ENCODE peak calls at places on chromosomes 1 and 21, in seven cellular contexts. One of them, this sample, is unnamed.

GRCh38 chr1:201324306-201324705 is 41.0 kb downstream of the PKP1 start:
- DNase-seq in activated CD8-positive, alpha-beta memory T cell treated with anti-CD3 and anti-CD28 coated beads, Interleukin-2, amount 50 U/mL, for 4 hours: no peak
- DNase-seq in mucosa of gallbladder: no peak
- DNase-seq in HuH-7.5: no peak
- DNase-seq in SK-N-DZ: no peak
- DNase-seq in heart right ventricle: no peak
- DNase-seq in retina: no peak
- DNase-seq in this sample: no peak

GRCh38 chr1:227268943-227269342 is 49.3 kb downstream of the CDC42BPA start:
- DNase-seq in heart right ventricle: no peak
- DNase-seq in SK-N-DZ: no peak
- DNase-seq in retina: no peak
- DNase-seq in HuH-7.5: peak; percentile 14
- DNase-seq in activated CD8-positive, alpha-beta memory T cell treated with anti-CD3 and anti-CD28 coated beads, Interleukin-2, amount 50 U/mL, for 4 hours: no peak
- DNase-seq in mucosa of gallbladder: no peak
- DNase-seq in this sample: no peak

GRCh38 chr21:22106720-22107410 is 1108.7 kb downstream of the NCAM2 start:
- DNase-seq in mucosa of gallbladder: no peak
- DNase-seq in activated CD8-positive, alpha-beta memory T cell treated with anti-CD3 and anti-CD28 coated beads, Interleukin-2, amount 50 U/mL, for 4 hours: no peak
- DNase-seq in retina: no peak
- DNase-seq in heart right ventricle: no peak
- DNase-seq in HuH-7.5: no peak
- DNase-seq in SK-N-DZ: no peak
- DNase-seq in this sample: no peak

GRCh38 chr21:34890724-34891609 is 158.1 kb downstream of the RUNX1 start:
- DNase-seq in mucosa of gallbladder: no peak
- DNase-seq in retina: peak; percentile 81
- DNase-seq in SK-N-DZ: no peak
- DNase-seq in HuH-7.5: peak; percentile 18
- DNase-seq in activated CD8-positive, alpha-beta memory T cell treated with anti-CD3 and anti-CD28 coated beads, Interleukin-2, amount 50 U/mL, for 4 hours: peak; percentile 22
- DNase-seq in heart right ventricle: no peak
- DNase-seq in this sample: peak; percentile 70

GRCh38 chr1:111811891-111812290 is 56.2 kb downstream of the DDX20 start:
- DNase-seq in heart right ventricle: no peak
- DNase-seq in activated CD8-positive, alpha-beta memory T cell treated with anti-CD3 and anti-CD28 coated beads, Interleukin-2, amount 50 U/mL, for 4 hours: no peak
- DNase-seq in SK-N-DZ: no peak
- DNase-seq in mucosa of gallbladder: no peak
- DNase-seq in retina: no peak
- DNase-seq in HuH-7.5: no peak
- DNase-seq in this sample: no peak

GRCh38 chr1:6517435-6517851 is 26.0 kb upstream of the PLEKHG5 start:
- DNase-seq in heart right ventricle: no peak
- DNase-seq in HuH-7.5: no peak
- DNase-seq in retina: no peak
- DNase-seq in mucosa of gallbladder: no peak
- DNase-seq in activated CD8-positive, alpha-beta memory T cell treated with anti-CD3 and anti-CD28 coated beads, Interleukin-2, amount 50 U/mL, for 4 hours: no peak
- DNase-seq in SK-N-DZ: no peak
- DNase-seq in this sample: peak; percentile 42

GRCh38 chr1:15005116-15005515 is 148.4 kb upstream of the TMEM51 start:
- DNase-seq in retina: no peak
- DNase-seq in mucosa of gallbladder: no peak
- DNase-seq in SK-N-DZ: no peak
- DNase-seq in heart right ventricle: no peak
- DNase-seq in HuH-7.5: no peak
- DNase-seq in activated CD8-positive, alpha-beta memory T cell treated with anti-CD3 and anti-CD28 coated beads, Interleukin-2, amount 50 U/mL, for 4 hours: no peak
- DNase-seq in this sample: no peak

GRCh38 chr1:15765495-15766194 is 7.0 kb downstream of the FBLIM1 start:
- DNase-seq in retina: no peak
- DNase-seq in activated CD8-positive, alpha-beta memory T cell treated with anti-CD3 and anti-CD28 coated beads, Interleukin-2, amount 50 U/mL, for 4 hours: no peak
- DNase-seq in SK-N-DZ: no peak
- DNase-seq in HuH-7.5: no peak
- DNase-seq in mucosa of gallbladder: no peak
- DNase-seq in heart right ventricle: no peak
- DNase-seq in this sample: peak; percentile 42

GRCh38 chr1:193406901-193407300 is 220.5 kb upstream of the B3GALT2 start:
- DNase-seq in activated CD8-positive, alpha-beta memory T cell treated with anti-CD3 and anti-CD28 coated beads, Interleukin-2, amount 50 U/mL, for 4 hours: no peak
- DNase-seq in SK-N-DZ: peak; percentile 26
- DNase-seq in heart right ventricle: no peak
- DNase-seq in mucosa of gallbladder: no peak
- DNase-seq in retina: no peak
- DNase-seq in HuH-7.5: no peak
- DNase-seq in this sample: peak; percentile 77

GRCh38 chr1:2384941-2385481 is 6.3 kb downstream of the MORN1 start:
- DNase-seq in heart right ventricle: no peak
- DNase-seq in mucosa of gallbladder: no peak
- DNase-seq in SK-N-DZ: no peak
- DNase-seq in HuH-7.5: no peak
- DNase-seq in activated CD8-positive, alpha-beta memory T cell treated with anti-CD3 and anti-CD28 coated beads, Interleukin-2, amount 50 U/mL, for 4 hours: peak; percentile 14
- DNase-seq in retina: peak; percentile 48
- DNase-seq in this sample: no peak

GRCh38 chr21:39353295-39353694 is 4.4 kb upstream of the HMGN1 start:
- DNase-seq in heart right ventricle: no peak
- DNase-seq in mucosa of gallbladder: no peak
- DNase-seq in SK-N-DZ: no peak
- DNase-seq in activated CD8-positive, alpha-beta memory T cell treated with anti-CD3 and anti-CD28 coated beads, Interleukin-2, amount 50 U/mL, for 4 hours: no peak
- DNase-seq in HuH-7.5: no peak
- DNase-seq in retina: no peak
- DNase-seq in this sample: peak; percentile 48

GRCh38 chr1:199685369-199685768 is 342.1 kb upstream of the NR5A2 start:
- DNase-seq in mucosa of gallbladder: no peak
- DNase-seq in retina: no peak
- DNase-seq in HuH-7.5: no peak
- DNase-seq in SK-N-DZ: no peak
- DNase-seq in activated CD8-positive, alpha-beta memory T cell treated with anti-CD3 and anti-CD28 coated beads, Interleukin-2, amount 50 U/mL, for 4 hours: no peak
- DNase-seq in heart right ventricle: no peak
- DNase-seq in this sample: peak; percentile 80

GRCh38 chr1:17914142-17914541 is 159.0 kb downstream of the ACTL8 start:
- DNase-seq in mucosa of gallbladder: no peak
- DNase-seq in retina: no peak
- DNase-seq in activated CD8-positive, alpha-beta memory T cell treated with anti-CD3 and anti-CD28 coated beads, Interleukin-2, amount 50 U/mL, for 4 hours: no peak
- DNase-seq in SK-N-DZ: no peak
- DNase-seq in heart right ventricle: no peak
- DNase-seq in HuH-7.5: no peak
- DNase-seq in this sample: no peak

GRCh38 chr1:23544444-23545389 is 13.7 kb upstream of the E2F2 start:
- DNase-seq in retina: peak; percentile 81
- DNase-seq in heart right ventricle: peak; percentile 73
- DNase-seq in HuH-7.5: no peak
- DNase-seq in activated CD8-positive, alpha-beta memory T cell treated with anti-CD3 and anti-CD28 coated beads, Interleukin-2, amount 50 U/mL, for 4 hours: peak; percentile 75
- DNase-seq in mucosa of gallbladder: peak; percentile 76
- DNase-seq in SK-N-DZ: peak; percentile 80
- DNase-seq in this sample: peak; percentile 85

GRCh38 chr1:189429610-189430009 is 1048.1 kb downstream of the BRINP3 start:
- DNase-seq in HuH-7.5: peak; percentile 12
- DNase-seq in mucosa of gallbladder: no peak
- DNase-seq in SK-N-DZ: peak; percentile 5
- DNase-seq in retina: peak; percentile 5
- DNase-seq in activated CD8-positive, alpha-beta memory T cell treated with anti-CD3 and anti-CD28 coated beads, Interleukin-2, amount 50 U/mL, for 4 hours: no peak
- DNase-seq in heart right ventricle: no peak
- DNase-seq in this sample: peak; percentile 67

GRCh38 chr1:31689821-31690220 is 14.0 kb downstream of the COL16A1 start:
- DNase-seq in mucosa of gallbladder: no peak
- DNase-seq in activated CD8-positive, alpha-beta memory T cell treated with anti-CD3 and anti-CD28 coated beads, Interleukin-2, amount 50 U/mL, for 4 hours: no peak
- DNase-seq in SK-N-DZ: no peak
- DNase-seq in HuH-7.5: no peak
- DNase-seq in heart right ventricle: no peak
- DNase-seq in retina: no peak
- DNase-seq in this sample: peak; percentile 98

GRCh38 chr21:27734146-27734545 is 767.3 kb upstream of the ADAMTS5 start:
- DNase-seq in heart right ventricle: no peak
- DNase-seq in SK-N-DZ: no peak
- DNase-seq in HuH-7.5: no peak
- DNase-seq in activated CD8-positive, alpha-beta memory T cell treated with anti-CD3 and anti-CD28 coated beads, Interleukin-2, amount 50 U/mL, for 4 hours: no peak
- DNase-seq in retina: no peak
- DNase-seq in mucosa of gallbladder: no peak
- DNase-seq in this sample: peak; percentile 75

This sample was measured in ELR.